ENCODE peak calls at places on chromosomes 11 and 22, in six cellular contexts. G is HCT116, Y is HepG2, N is H1, U is SK-N-SH, B is GM12878. C is an unnamed sample.

GRCh38 chr11:75406338-75406777 is 7.0 kb downstream of the RPS3 start:
- DNase-seq in U (peak), B (no peak), Y (no peak), G (no peak), N (no peak), C (peak)

GRCh38 chr22:39388261-39389011 is 11.1 kb upstream of the TAB1 start:
- DNase-seq in Y (peak), U (peak), N (peak), G (peak), B (no peak), C (peak)

GRCh38 chr11:67562951-67563350 is 20.7 kb upstream of the GSTP1 start:
- DNase-seq in Y (no peak), N (no peak), G (no peak), U (no peak), B (no peak), C (no peak)

GRCh38 chr11:31355817-31356216 is 13.7 kb downstream of the DCDC1 start:
- DNase-seq in G (no peak), U (no peak), N (no peak), B (no peak), Y (no peak), C (no peak)

GRCh38 chr11:96741068-96741467 is 351.3 kb downstream of the JRKL start:
- DNase-seq in G (no peak), N (no peak), Y (no peak), B (no peak), U (no peak), C (no peak)

GRCh38 chr11:66800720-66801428 is 42.4 kb upstream of the RCE1 start:
- DNase-seq in G (no peak), Y (no peak), U (no peak), B (peak), N (no peak), C (no peak)

GRCh38 chr11:110327508-110327907 is 31.1 kb upstream of the RDX start:
- DNase-seq in N (no peak), G (no peak), U (no peak), Y (no peak), B (no peak), C (no peak)

GRCh38 chr11:58513747-58514367 is 6.0 kb upstream of the OR5B21 start:
- DNase-seq in Y (peak), N (peak), B (no peak), G (peak), U (peak), C (peak)

GRCh38 chr22:39664485-39665200 is 94.1 kb downstream of the CACNA1I start:
- DNase-seq in G (no peak), B (no peak), N (peak), U (peak), Y (no peak), C (peak)

GRCh38 chr22:39773503-39773902 is 120.1 kb downstream of the ENTHD1 start:
- DNase-seq in U (no peak), G (no peak), Y (no peak), N (no peak), B (no peak), C (no peak)

GRCh38 chr11:75667268-75667830 is 1.5 kb downstream of the MAP6 start:
- DNase-seq in B (no peak), N (no peak), U (peak), Y (no peak), G (no peak), C (no peak)

GRCh38 chr11:123174196-123175183 is 20.6 kb downstream of the CLMP start:
- DNase-seq in N (no peak), Y (no peak), U (no peak), G (no peak), B (no peak), C (no peak)

GRCh38 chr11:62054484-62055121 is 69.2 kb upstream of the INCENP start:
- DNase-seq in Y (peak), N (no peak), U (no peak), B (no peak), G (peak), C (no peak)

GRCh38 chr11:74283580-74284180 is 27.8 kb downstream of the P4HA3 start:
- DNase-seq in B (no peak), N (no peak), U (no peak), Y (no peak), G (no peak), C (no peak)

GRCh38 chr11:65416341-65417185 is 6.0 kb upstream of the NEAT1 start:
- DNase-seq in B (no peak), Y (peak), G (peak), N (peak), U (peak), C (peak)

GRCh38 chr11:117618273-117618672 is 178.7 kb downstream of the DSCAML1 start:
- DNase-seq in U (no peak), B (no peak), Y (no peak), N (no peak), G (no peak), C (no peak)

GRCh38 chr11:7495997-7496545 is 10.8 kb downstream of the OLFML1 start:
- DNase-seq in G (no peak), U (no peak), Y (no peak), N (no peak), B (peak), C (no peak)

GRCh38 chr11:111513240-111513605 is 1.0 kb upstream of the BTG4 start:
- DNase-seq in U (no peak), G (no peak), N (no peak), B (no peak), Y (no peak), C (no peak)

GRCh38 chr11:86671386-86672006 is 920 bp downstream of the ME3 start:
- DNase-seq in B (no peak), U (no peak), Y (no peak), N (no peak), G (no peak), C (no peak)

GRCh38 chr11:22337571-22338464 is at the start of gene SLC17A6:
- DNase-seq in N (no peak), U (no peak), B (no peak), Y (peak), G (no peak), C (no peak)

GRCh38 chr11:119625206-119625988 is 103.6 kb downstream of the NECTIN1 start:
- DNase-seq in Y (no peak), N (no peak), U (peak), B (no peak), G (no peak), C (no peak)

GRCh38 chr22:23796461-23796860 is 9.7 kb downstream of the SMARCB1 start:
- DNase-seq in G (no peak), Y (no peak), N (no peak), B (no peak), U (peak), C (no peak)

GRCh38 chr22:23801886-23802377 is 15.2 kb downstream of the SMARCB1 start:
- DNase-seq in U (no peak), G (no peak), N (no peak), Y (no peak), B (no peak), C (no peak)

GRCh38 chr22:23803001-23803819 is 16.4 kb downstream of the SMARCB1 start:
- DNase-seq in G (no peak), B (no peak), Y (no peak), U (no peak), N (no peak), C (no peak)

GRCh38 chr22:23801238-23801821 is 14.6 kb downstream of the SMARCB1 start:
- DNase-seq in U (no peak), N (no peak), G (no peak), B (no peak), Y (no peak), C (no peak)

DNA sequence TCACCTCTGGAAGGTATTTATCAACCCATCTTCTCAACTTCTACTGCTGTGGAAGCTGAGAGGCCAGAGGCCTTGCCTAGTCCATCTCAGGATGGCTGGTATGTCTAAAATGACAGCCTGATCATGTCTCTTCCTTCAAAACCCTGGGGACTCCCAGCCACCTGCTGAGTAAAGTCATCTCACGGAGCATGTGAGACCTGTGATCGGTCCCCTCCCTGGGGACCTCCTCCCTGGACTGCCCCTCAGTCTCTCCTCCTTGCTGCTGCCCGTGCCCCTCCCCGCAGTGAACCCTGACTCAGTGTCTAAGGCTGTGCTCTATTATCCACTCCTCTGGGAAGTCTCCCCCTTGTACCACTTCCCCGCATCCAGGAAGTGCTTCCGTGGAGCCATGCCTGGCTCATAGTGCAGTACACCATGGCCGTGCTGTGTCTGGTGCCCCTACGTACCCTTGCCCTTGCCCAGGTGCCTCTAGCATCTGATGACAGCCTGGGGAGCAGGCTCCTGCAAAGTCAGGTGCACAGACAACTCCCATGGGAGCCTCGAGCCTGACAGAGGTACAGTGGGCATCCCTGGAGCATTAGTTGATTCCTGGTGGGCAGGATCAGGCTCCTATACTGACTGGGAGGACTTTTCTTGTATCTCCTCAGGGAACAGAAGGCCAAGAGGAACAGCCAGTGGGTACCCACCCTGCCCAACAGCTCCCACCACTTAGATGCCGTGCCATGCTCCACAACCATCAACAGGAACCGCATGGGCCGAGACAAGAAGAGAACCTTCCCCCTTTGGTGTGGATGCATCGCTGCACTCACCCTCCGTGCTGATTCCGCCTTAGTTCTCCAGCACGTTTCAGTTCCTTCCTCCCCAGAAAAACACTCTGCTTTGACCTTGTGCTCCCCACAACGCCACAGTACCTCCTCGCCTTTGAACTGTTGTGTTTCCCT is 13.8 kb downstream of the SMARCB1 start:
- DNase-seq in U (no peak), N (no peak), Y (no peak), G (no peak), B (peak), C (no peak)
- TF ChIP-seq YY1 in U (no peak), N (no peak), Y (no peak), G (no peak), B (peak), C (no peak)

DNA sequence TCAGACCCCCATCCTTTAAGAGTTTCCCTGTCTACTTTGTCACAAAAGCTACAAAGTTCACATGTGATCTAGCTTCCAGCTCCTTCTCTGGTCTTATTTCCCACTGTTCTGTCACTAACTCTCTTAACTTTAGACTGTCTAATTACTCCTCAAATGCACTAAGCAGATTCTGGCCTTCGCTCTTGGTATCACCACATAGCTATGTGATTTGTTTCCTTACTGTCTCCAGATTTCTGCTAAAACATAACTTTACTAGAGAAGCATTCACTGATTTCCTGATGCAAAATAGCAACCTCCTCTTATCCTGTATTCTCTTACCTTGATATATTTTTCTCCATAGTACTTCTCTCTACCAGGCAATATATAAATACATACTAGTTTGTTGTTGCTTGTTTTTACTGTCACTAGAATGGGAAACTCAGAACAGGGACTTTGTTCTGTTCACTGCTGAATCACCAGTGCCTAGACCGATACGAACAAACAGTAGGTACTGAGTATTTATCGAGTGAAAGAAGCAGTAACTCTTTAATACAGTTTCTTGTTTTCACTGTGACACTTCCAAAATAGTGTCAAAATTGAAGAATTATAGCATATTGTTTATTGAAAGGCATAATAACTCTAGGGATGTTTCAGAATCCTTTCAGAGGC is 205.6 kb downstream of the DDX10 start:
- DNase-seq in N (no peak), B (no peak), Y (peak), U (no peak), G (no peak), C (no peak)
- TF ChIP-seq SIN3A in N (no peak), B (no peak), Y (no peak), U (no peak), G (no peak), C (no peak)

GRCh38 chr22:36331912-36332622 is 55.7 kb downstream of the MYH9 start:
- DNase-seq in Y (no peak), B (peak), U (peak), N (no peak), G (no peak), C (no peak)
- H3K4me3 ChIP-seq in Y (no peak), B (peak), U (no peak), N (no peak), G (peak), C (no peak)

GRCh38 chr22:38264322-38264843 is 8.4 kb downstream of the TMEM184B start:
- DNase-seq in B (no peak), G (no peak), U (no peak), N (no peak), Y (no peak), C (no peak)

GRCh38 chr22:38259370-38259769 is 13.4 kb downstream of the TMEM184B start:
- DNase-seq in G (no peak), U (no peak), Y (no peak), N (no peak), B (no peak), C (no peak)

GRCh38 chr22:38260760-38261477 is 11.9 kb downstream of the TMEM184B start:
- DNase-seq in B (no peak), G (no peak), U (no peak), Y (peak), N (no peak), C (no peak)

GRCh38 chr22:38261478-38261803 is 11.4 kb downstream of the TMEM184B start:
- DNase-seq in G (no peak), U (no peak), N (no peak), B (no peak), Y (no peak), C (no peak)

GRCh38 chr22:38262051-38262795 is 10.6 kb downstream of the TMEM184B start:
- DNase-seq in U (peak), N (no peak), B (no peak), Y (peak), G (no peak), C (peak)
- TF ChIP-seq YY1 in U (no peak), N (no peak), B (peak), Y (peak), G (no peak), C (no peak)

GRCh38 chr11:42410251-42410956 is 901.4 kb upstream of the API5 start:
- DNase-seq in B (no peak), Y (no peak), N (no peak), G (no peak), U (no peak), C (no peak)

DNA sequence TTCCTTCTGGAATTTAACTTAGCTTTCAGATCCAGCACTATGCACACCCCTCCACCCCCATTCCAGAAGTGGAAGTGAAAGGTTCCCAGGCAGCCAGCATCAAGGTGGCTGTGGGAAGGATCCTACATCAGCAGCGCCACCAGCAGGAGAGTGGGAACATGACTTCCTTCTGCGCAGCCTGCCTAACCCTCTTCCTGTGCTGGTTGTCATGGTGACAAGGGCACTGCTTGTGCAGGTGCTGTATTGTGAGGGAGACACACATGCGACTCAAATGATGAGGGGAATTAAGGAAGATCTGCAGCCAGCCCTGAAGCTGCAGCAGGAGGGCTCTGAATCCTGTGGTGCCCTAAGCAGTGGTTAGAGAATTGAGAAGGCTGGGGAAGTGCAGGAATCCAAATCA is 904.4 kb upstream of the API5 start:
- DNase-seq in G (no peak), U (peak), Y (no peak), N (peak), B (no peak), C (no peak)
- TF ChIP-seq SIN3A in G (no peak), U (no peak), Y (no peak), N (peak), B (no peak), C (no peak)

GRCh38 chr11:101582242-101583052 is 1.4 kb downstream of the TRPC6 start:
- DNase-seq in N (no peak), Y (no peak), U (peak), B (no peak), G (no peak), C (no peak)
- H3K4me3 ChIP-seq in N (peak), Y (no peak), U (no peak), B (no peak), G (no peak), C (no peak)